ENCODE peak calls at places on chromosomes 3 and 15, in seven cellular contexts. L, E, V, T, C, K and H are unnamed samples.

GRCh38 chr3:41808152-41808551 is 153.8 kb downstream of the ULK4 start:
- DNase-seq in L (no peak), E (no peak), V (no peak), T (peak), C (peak), K (no peak), H (peak)

GRCh38 chr15:29942144-29942543 is 119.9 kb upstream of the TJP1 start:
- DNase-seq in L (no peak), E (no peak), V (no peak), T (peak), C (no peak), K (no peak), H (peak)

GRCh38 chr3:81920805-81921204 is 159.4 kb upstream of the GBE1 start:
- DNase-seq in L (no peak), E (no peak), V (no peak), T (peak), C (peak), K (no peak), H (peak)

GRCh38 chr15:80776420-80777045 is 2.6 kb upstream of the CEMIP start:
- DNase-seq in L (no peak), E (peak), V (peak), T (peak), C (peak), K (peak), H (peak)

GRCh38 chr3:159796744-159797143 is 191.9 kb upstream of the IL12A start:
- DNase-seq in L (no peak), E (no peak), V (no peak), T (peak), C (peak), K (no peak), H (no peak)

GRCh38 chr3:186842426-186843038 is at the start of gene ADIPOQ:
- DNase-seq in L (no peak), E (no peak), V (no peak), T (no peak), C (no peak), K (no peak), H (no peak)

GRCh38 chr3:15499536-15499935 is 22.0 kb downstream of the COLQ start:
- DNase-seq in L (no peak), E (no peak), V (no peak), T (no peak), C (no peak), K (no peak), H (peak)

GRCh38 chr15:67366904-67367303 is 112.3 kb downstream of the IQCH start:
- DNase-seq in L (peak), E (no peak), V (no peak), T (no peak), C (no peak), K (no peak), H (no peak)

GRCh38 chr3:46905191-46905560 is 27.7 kb downstream of the PTH1R start:
- DNase-seq in L (no peak), E (peak), V (peak), T (no peak), C (no peak), K (no peak), H (no peak)

GRCh38 chr3:124823648-124824047 is 63.5 kb downstream of the ITGB5 start:
- DNase-seq in L (no peak), E (no peak), V (no peak), T (no peak), C (no peak), K (no peak), H (no peak)

GRCh38 chr3:32837789-32838188 is 20.0 kb downstream of the TRIM71 start:
- DNase-seq in L (no peak), E (no peak), V (no peak), T (no peak), C (no peak), K (no peak), H (no peak)

GRCh38 chr3:47860206-47860605 is 57.3 kb downstream of the DHX30 start:
- DNase-seq in L (no peak), E (no peak), V (peak), T (no peak), C (no peak), K (no peak), H (no peak)

GRCh38 chr3:179957264-179957845 is 79.4 kb downstream of the PEX5L start:
- DNase-seq in L (no peak), E (no peak), V (no peak), T (no peak), C (no peak), K (no peak), H (no peak)

GRCh38 chr15:31364301-31365031 is 37.8 kb downstream of the KLF13 start:
- DNase-seq in L (no peak), E (no peak), V (peak), T (no peak), C (no peak), K (peak), H (no peak)

GRCh38 chr3:161142486-161142885 is 37.3 kb upstream of the B3GALNT1 start:
- DNase-seq in L (no peak), E (no peak), V (no peak), T (peak), C (peak), K (no peak), H (peak)

GRCh38 chr3:120622870-120623718 is 27.0 kb downstream of the NDUFB4 start:
- DNase-seq in L (no peak), E (no peak), V (no peak), T (peak), C (peak), K (no peak), H (peak)

GRCh38 chr3:175287361-175287963 is 428.3 kb downstream of the NAALADL2 start:
- DNase-seq in L (peak), E (no peak), V (no peak), T (peak), C (peak), K (no peak), H (no peak)

GRCh38 chr15:49046113-49046883 is at the start of gene SECISBP2L:
- DNase-seq in L (peak), E (peak), V (peak), T (peak), C (peak), K (peak), H (peak)

GRCh38 chr3:181564222-181564621 is 147.5 kb upstream of the SOX2 start:
- DNase-seq in L (no peak), E (no peak), V (no peak), T (no peak), C (peak), K (no peak), H (no peak)

GRCh38 chr15:23686466-23687142 is 501 bp downstream of the NDN start:
- DNase-seq in L (no peak), E (peak), V (no peak), T (no peak), C (no peak), K (no peak), H (peak)

GRCh38 chr15:58203537-58203936 is 65.4 kb downstream of the AQP9 start:
- DNase-seq in L (no peak), E (no peak), V (no peak), T (peak), C (peak), K (no peak), H (peak)

GRCh38 chr15:78035319-78035718 is 42.2 kb downstream of the TBC1D2B start:
- DNase-seq in L (no peak), E (no peak), V (no peak), T (peak), C (peak), K (no peak), H (no peak)

GRCh38 chr3:121819236-121819635 is 15.6 kb downstream of the IQCB1 start:
- DNase-seq in L (no peak), E (no peak), V (no peak), T (no peak), C (no peak), K (no peak), H (no peak)

GRCh38 chr15:88454867-88455810 is 12.0 kb downstream of the MRPL46 start:
- DNase-seq in L (no peak), E (peak), V (peak), T (peak), C (peak), K (peak), H (peak)

GRCh38 chr15:100692671-100693070 is 90.3 kb downstream of the ASB7 start:
- DNase-seq in L (no peak), E (no peak), V (no peak), T (no peak), C (no peak), K (no peak), H (no peak)

GRCh38 chr3:32447865-32448400 is 54.7 kb downstream of the CMTM6 start:
- DNase-seq in L (no peak), E (no peak), V (no peak), T (no peak), C (no peak), K (no peak), H (no peak)

GRCh38 chr3:184637705-184638104 is 74.2 kb downstream of the MAGEF1 start:
- DNase-seq in L (no peak), E (no peak), V (no peak), T (peak), C (peak), K (no peak), H (no peak)
- H3K4me3 ChIP-seq in L (no peak), E (no peak), V (no peak), T (no peak), C (no peak), K (no peak), H (no peak)

GRCh38 chr15:61205427-61205826 is 23.7 kb downstream of the RORA start:
- DNase-seq in L (no peak), E (no peak), V (no peak), T (peak), C (peak), K (no peak), H (no peak)
- H3K4me3 ChIP-seq in L (no peak), E (peak), V (peak), T (peak), C (no peak), K (peak), H (no peak)

GRCh38 chr3:86814918-86815655 is 175.9 kb downstream of the VGLL3 start:
- DNase-seq in L (no peak), E (no peak), V (no peak), T (peak), C (peak), K (no peak), H (peak)
- H3K4me3 ChIP-seq in L (no peak), E (no peak), V (no peak), T (no peak), C (no peak), K (no peak), H (no peak)

DNA sequence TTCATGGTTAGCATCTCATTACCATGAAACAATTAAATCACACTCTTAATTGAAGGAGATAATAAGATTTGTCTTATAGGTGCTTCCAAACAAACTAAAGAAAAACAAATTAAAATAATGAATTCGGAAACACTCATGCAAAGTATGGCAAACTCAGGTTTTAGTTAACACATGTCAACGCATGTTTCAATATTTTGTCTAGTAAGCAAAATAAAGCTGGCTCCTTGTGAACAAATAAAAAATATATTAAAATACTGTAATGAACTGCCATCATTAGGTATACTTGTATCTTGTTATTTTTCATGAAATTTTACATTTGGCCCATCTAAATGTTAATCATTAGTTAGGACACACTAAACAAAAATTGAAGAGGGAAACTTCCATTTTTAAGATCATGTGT is 519.2 kb downstream of the MECOM start:
- DNase-seq in L (no peak), E (no peak), V (no peak), T (no peak), C (no peak), K (no peak), H (no peak)
- H3K4me3 ChIP-seq in L (no peak), E (no peak), V (peak), T (peak), C (peak), K (peak), H (no peak)

GRCh38 chr3:155872904-155873646 is 2.6 kb downstream of the GMPS start:
- DNase-seq in L (no peak), E (no peak), V (no peak), T (no peak), C (no peak), K (no peak), H (no peak)
- H3K4me3 ChIP-seq in L (peak), E (no peak), V (no peak), T (no peak), C (no peak), K (no peak), H (peak)

GRCh38 chr3:63911395-63911900 is 735 bp downstream of the SCAANT1 start:
- DNase-seq in L (no peak), E (no peak), V (no peak), T (no peak), C (no peak), K (no peak), H (no peak)

GRCh38 chr3:63908776-63909175 is 3.4 kb downstream of the SCAANT1 start:
- DNase-seq in L (no peak), E (no peak), V (no peak), T (no peak), C (no peak), K (no peak), H (no peak)

GRCh38 chr3:63909431-63909830 is 2.8 kb downstream of the SCAANT1 start:
- DNase-seq in L (no peak), E (no peak), V (no peak), T (no peak), C (no peak), K (no peak), H (peak)

GRCh38 chr3:63911901-63912767 is at the start of gene SCAANT1:
- DNase-seq in L (no peak), E (peak), V (peak), T (peak), C (peak), K (peak), H (peak)

DNA sequence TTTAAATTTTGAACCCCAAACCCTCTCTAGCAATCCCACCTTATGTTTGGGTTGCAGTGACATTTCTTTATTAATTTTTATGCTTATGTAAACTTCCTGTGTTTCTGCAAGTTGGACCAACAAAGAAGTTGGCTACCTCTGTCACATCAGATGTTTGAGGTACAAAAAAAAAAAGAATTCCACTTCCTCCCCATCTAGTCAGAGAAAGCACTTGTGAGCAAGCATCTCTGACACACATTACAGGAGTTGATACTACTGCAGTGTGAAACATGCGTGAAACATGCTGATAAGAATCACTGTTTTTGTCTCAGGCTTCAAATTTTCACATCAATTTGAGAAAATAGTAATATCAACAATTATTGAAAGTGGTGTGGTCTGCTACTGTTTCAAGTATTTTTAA is 1.3 kb downstream of the SCAANT1 start:
- DNase-seq in L (no peak), E (no peak), V (no peak), T (no peak), C (peak), K (no peak), H (no peak)
- H3K4me3 ChIP-seq in L (peak), E (peak), V (peak), T (no peak), C (no peak), K (peak), H (peak)

GRCh38 chr15:34588046-34588674 is 4.7 kb upstream of the GOLGA8B start:
- DNase-seq in L (no peak), E (peak), V (peak), T (peak), C (peak), K (no peak), H (peak)
- H3K4me3 ChIP-seq in L (peak), E (peak), V (peak), T (peak), C (no peak), K (peak), H (peak)

DNA sequence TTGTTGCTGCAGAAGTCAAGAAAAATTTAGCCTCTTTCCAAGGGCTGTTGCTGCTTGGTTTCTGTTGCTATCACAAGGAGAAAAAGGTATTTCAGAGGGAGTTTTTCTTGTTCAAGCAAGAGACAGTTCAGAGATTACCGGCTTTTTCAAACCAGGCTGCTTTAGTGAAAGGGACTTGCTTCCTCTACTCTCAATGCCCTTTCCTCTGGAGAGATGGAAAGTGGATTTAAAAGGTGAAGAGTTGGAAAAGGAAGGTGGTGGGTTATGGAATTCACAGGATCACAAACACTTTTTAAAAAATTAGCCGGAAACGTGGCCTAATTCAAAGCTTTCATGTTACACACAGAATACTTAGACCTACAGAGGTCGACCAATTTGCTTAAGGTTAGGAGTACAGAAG is 1.1 kb downstream of the PARP6 start:
- DNase-seq in L (no peak), E (no peak), V (no peak), T (no peak), C (no peak), K (no peak), H (no peak)
- H3K4me3 ChIP-seq in L (peak), E (no peak), V (peak), T (peak), C (no peak), K (peak), H (peak)

GRCh38 chr3:72147600-72147999 is 362.7 kb upstream of the PROK2 start:
- DNase-seq in L (no peak), E (no peak), V (no peak), T (no peak), C (no peak), K (no peak), H (no peak)
- H3K4me3 ChIP-seq in L (no peak), E (no peak), V (no peak), T (no peak), C (no peak), K (no peak), H (no peak)